ENCODE peak calls at places on chromosomes 2 and 18, in ten cellular contexts. I is bronchial epithelial cell, A is cardiac fibroblast, U is lung, X is GM12865, B is PC-9, W is HepG2, M is fibroblast of the aortic adventitia, O is heart left ventricle, N is brain microvascular endothelial cell. R is an unnamed sample.

GRCh38 chr2:42794271-42795046 is 2.1 kb upstream of the HAAO start:
- DNase-seq in I (no peak), A (peak; percentile 39), U (no peak), X (peak; percentile 88), B (no peak), W (peak; percentile 86), M (no peak), O (no peak), N (peak; percentile 14), R (no peak)

GRCh38 chr2:233832869-233833812 is 21.2 kb downstream of the HJURP start:
- DNase-seq in I (peak; percentile 71), A (peak; percentile 82), U (no peak), X (peak; percentile 28), B (peak; percentile 83), W (peak; percentile 54), M (peak; percentile 88), O (no peak), N (peak; percentile 53), R (no peak)

GRCh38 chr2:23705771-23706612 is 220.9 kb downstream of the ATAD2B start:
- DNase-seq in I (no peak), A (no peak), U (no peak), X (no peak), B (no peak), W (no peak), M (no peak), O (no peak), N (no peak), R (no peak)

GRCh38 chr2:37443082-37443481 is 98.7 kb downstream of the QPCT start:
- DNase-seq in I (no peak), A (no peak), U (no peak), X (no peak), B (no peak), W (no peak), M (no peak), O (no peak), N (no peak), R (no peak)

GRCh38 chr2:17309741-17310339 is 208.4 kb downstream of the RAD51AP2 start:
- DNase-seq in I (peak; percentile 69), A (peak; percentile 63), U (peak; percentile 33), X (peak; percentile 68), B (peak; percentile 31), W (peak; percentile 86), M (peak; percentile 47), O (no peak), N (peak; percentile 38), R (no peak)

GRCh38 chr2:5495616-5496015 is 196.6 kb upstream of the SOX11 start:
- DNase-seq in I (no peak), A (no peak), U (no peak), X (no peak), B (no peak), W (no peak), M (no peak), O (no peak), N (no peak), R (no peak)

GRCh38 chr2:214740867-214741266 is 68.6 kb downstream of the BARD1 start:
- DNase-seq in I (no peak), A (peak; percentile 16), U (no peak), X (no peak), B (no peak), W (no peak), M (peak; percentile 15), O (no peak), N (no peak), R (no peak)

GRCh38 chr2:148930046-148930775 is 55.2 kb downstream of the KIF5C start:
- DNase-seq in I (no peak), A (peak; percentile 19), U (no peak), X (no peak), B (no peak), W (no peak), M (peak; percentile 2), O (no peak), N (peak; percentile 2), R (peak; percentile 14)

GRCh38 chr2:190837991-190838390 is 42.6 kb upstream of the GLS start:
- DNase-seq in I (no peak), A (peak; percentile 55), U (no peak), X (no peak), B (no peak), W (no peak), M (peak; percentile 56), O (no peak), N (no peak), R (no peak)

GRCh38 chr2:133492719-133493366 is 75.4 kb downstream of the NCKAP5 start:
- DNase-seq in I (no peak), A (no peak), U (no peak), X (no peak), B (no peak), W (no peak), M (no peak), O (no peak), N (no peak), R (no peak)

GRCh38 chr2:20224716-20225293 is at the start of gene SDC1:
- DNase-seq in I (peak; percentile 53), A (peak; percentile 48), U (peak; percentile 65), X (peak; percentile 37), B (no peak), W (no peak), M (peak; percentile 39), O (no peak), N (peak; percentile 27), R (no peak)

GRCh38 chr2:43102366-43103092 is 123.9 kb downstream of the ZFP36L2 start:
- DNase-seq in I (no peak), A (peak; percentile 33), U (no peak), X (no peak), B (no peak), W (no peak), M (no peak), O (peak; percentile 68), N (no peak), R (no peak)

DNA sequence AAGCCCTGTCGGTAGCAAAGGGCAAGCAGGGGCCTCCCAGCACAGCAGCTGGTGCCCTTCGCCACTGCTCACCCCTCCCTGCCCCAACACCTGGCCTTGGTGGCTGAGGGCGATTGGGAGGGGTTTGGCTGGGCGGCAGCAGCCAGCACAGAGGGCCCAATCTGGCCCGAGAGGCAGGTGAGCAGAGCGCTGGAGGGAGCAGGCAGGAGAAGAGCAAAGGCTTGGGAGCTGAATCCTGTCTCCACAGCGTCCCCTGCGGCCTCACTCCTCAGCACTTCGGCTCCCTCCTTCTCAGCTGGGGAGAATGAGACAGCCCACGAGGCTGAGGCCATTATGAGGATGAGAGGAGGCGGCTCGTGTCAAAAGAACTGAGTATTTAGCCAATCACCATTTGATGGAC is 74.9 kb upstream of the TAF1B start:
- DNase-seq in I (no peak), A (no peak), U (no peak), X (no peak), B (no peak), W (peak; percentile 47), M (no peak), O (peak; percentile 36), N (no peak), R (no peak)
- TF ChIP-seq CTCF in I (no peak), A (no peak), U (no peak), X (no peak), B (no peak), W (peak; percentile 80), M (no peak), O (peak; percentile 34), N (peak; percentile 59), R (peak; percentile 57)

GRCh38 chr2:201260302-201260800 is at the start of gene CASP8:
- DNase-seq in I (peak; percentile 67), A (peak; percentile 66), U (peak; percentile 61), X (peak; percentile 76), B (peak; percentile 37), W (peak; percentile 55), M (peak; percentile 48), O (peak; percentile 28), N (peak; percentile 32), R (no peak)

GRCh38 chr2:201262718-201263117 is 2.4 kb downstream of the CASP8 start:
- DNase-seq in I (no peak), A (no peak), U (no peak), X (no peak), B (no peak), W (no peak), M (no peak), O (no peak), N (no peak), R (no peak)

GRCh38 chr2:201261911-201262310 is 1.6 kb downstream of the CASP8 start:
- DNase-seq in I (no peak), A (no peak), U (no peak), X (no peak), B (no peak), W (no peak), M (no peak), O (no peak), N (no peak), R (no peak)

GRCh38 chr2:201259216-201259615 is 1.1 kb upstream of the CASP8 start:
- DNase-seq in I (no peak), A (no peak), U (no peak), X (no peak), B (no peak), W (no peak), M (no peak), O (no peak), N (no peak), R (no peak)

DNA sequence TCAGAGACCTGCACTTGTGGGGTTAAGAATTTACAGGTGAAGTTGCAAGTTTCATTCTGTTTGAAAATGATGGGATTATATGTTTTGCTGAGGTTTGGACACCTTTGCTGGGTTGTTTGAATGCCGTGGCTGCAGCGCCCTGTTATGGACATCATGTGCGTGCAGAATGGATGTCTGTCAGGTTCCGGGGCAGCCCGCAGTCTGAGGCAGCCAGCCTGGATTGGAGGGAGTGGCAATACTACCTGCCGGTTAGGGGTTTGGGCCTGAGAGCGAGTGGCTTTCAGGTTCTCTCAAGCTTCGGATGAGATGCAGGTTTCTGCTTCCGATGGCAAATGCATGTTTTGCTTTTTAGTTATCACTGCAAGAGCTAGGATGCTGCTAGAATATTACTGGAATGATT is 1.1 kb downstream of the CASP8 start:
- DNase-seq in I (no peak), A (no peak), U (peak; percentile 28), X (peak; percentile 22), B (no peak), W (no peak), M (no peak), O (no peak), N (no peak), R (no peak)
- H3K4me3 ChIP-seq in I (no peak overlapping the region), A (no peak overlapping the region), U (peak overlapping the region; percentile 3), X (no peak overlapping the region), B (peak overlapping the region; percentile 49), W (no peak overlapping the region), M (peak overlapping the region; percentile 26), O (peak overlapping the region; percentile 20), N (no peak overlapping the region), R (no peak overlapping the region)

GRCh38 chr2:180655842-180656454 is 324.5 kb upstream of the UBE2E3 start:
- DNase-seq in I (no peak), A (no peak), U (no peak), X (no peak), B (no peak), W (no peak), M (no peak), O (no peak), N (no peak), R (no peak)
- TF ChIP-seq CTCF in I (no peak), A (peak; percentile 43), U (no peak), X (no peak), B (peak; percentile 28), W (no peak), M (peak; percentile 61), O (no peak), N (peak; percentile 48), R (no peak)

DNA sequence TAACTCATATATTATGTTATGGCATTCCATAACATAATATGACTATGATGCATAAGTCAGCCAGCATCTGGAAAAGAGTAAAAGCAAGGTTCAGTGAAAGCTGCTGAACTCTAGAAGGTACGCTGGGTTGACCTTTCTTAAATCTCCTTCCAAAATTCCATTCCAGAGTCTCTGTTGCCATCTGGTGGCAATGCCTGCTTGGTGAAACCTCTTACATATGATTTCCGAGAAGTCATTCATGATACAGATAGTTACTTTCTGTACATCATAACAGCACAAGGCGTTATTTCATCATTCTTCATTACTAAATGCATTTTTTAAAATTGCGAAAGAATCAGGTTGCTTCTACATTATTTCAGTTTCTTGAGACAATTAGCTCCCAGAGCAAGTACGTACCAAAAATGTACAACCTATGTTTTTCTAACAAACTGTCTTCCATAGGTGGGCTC is 7.0 kb upstream of the EPG5 start:
- DNase-seq in I (peak; percentile 87), A (peak; percentile 90), U (peak; percentile 71), X (peak; percentile 71), B (peak; percentile 29), W (peak; percentile 67), M (peak; percentile 92), O (peak; percentile 42), N (peak; percentile 70), R (peak; percentile 63)
- H3K4me3 ChIP-seq in I (no peak overlapping the region), A (no peak overlapping the region), U (no peak overlapping the region), X (no peak overlapping the region), B (no peak overlapping the region), W (no peak overlapping the region), M (no peak overlapping the region), O (no peak overlapping the region), N (no peak overlapping the region), R (no peak overlapping the region)

R was measured in AG04449.